ENCODE peak calls at places on chromosomes 7 and 10, in nine cellular contexts. One of them, this sample, is unnamed. For H3K4me1, the result is how much of the 10 kb centered on the place peaks cover.

GRCh38 chr7:82404094-82404493 is 39.5 kb downstream of the CACNA2D1 start:
- DNase-seq in endodermal cell: no peak
- DNase-seq in breast epithelium: no peak
- DNase-seq in HCT116: no peak
- DNase-seq in left ventricle myocardium inferior: no peak
- DNase-seq in transverse colon: no peak
- DNase-seq in Peyer's patch: no peak
- DNase-seq in hepatocyte: no peak
- DNase-seq in effector memory CD4-positive, alpha-beta T cell: no peak
- DNase-seq in this sample: no peak

GRCh38 chr10:79067241-79068202 is 1.2 kb upstream of the ZMIZ1 start:
- DNase-seq in endodermal cell: peak
- DNase-seq in breast epithelium: peak
- DNase-seq in HCT116: peak
- DNase-seq in left ventricle myocardium inferior: peak
- DNase-seq in transverse colon: peak
- DNase-seq in Peyer's patch: peak
- DNase-seq in hepatocyte: peak
- DNase-seq in effector memory CD4-positive, alpha-beta T cell: peak
- DNase-seq in this sample: peak

GRCh38 chr10:12237265-12238220 is 41.6 kb downstream of the CDC123 start:
- DNase-seq in endodermal cell: no peak
- DNase-seq in breast epithelium: no peak
- DNase-seq in HCT116: no peak
- DNase-seq in left ventricle myocardium inferior: no peak
- DNase-seq in transverse colon: no peak
- DNase-seq in Peyer's patch: no peak
- DNase-seq in hepatocyte: no peak
- DNase-seq in effector memory CD4-positive, alpha-beta T cell: no peak
- DNase-seq in this sample: no peak

GRCh38 chr7:81608748-81609382 is 161.0 kb downstream of the HGF start:
- DNase-seq in endodermal cell: no peak
- DNase-seq in breast epithelium: no peak
- DNase-seq in HCT116: no peak
- DNase-seq in left ventricle myocardium inferior: no peak
- DNase-seq in transverse colon: no peak
- DNase-seq in Peyer's patch: no peak
- DNase-seq in hepatocyte: no peak
- DNase-seq in effector memory CD4-positive, alpha-beta T cell: no peak
- DNase-seq in this sample: no peak

GRCh38 chr7:123057926-123058325 is 62.4 kb upstream of the TAS2R16 start:
- DNase-seq in endodermal cell: no peak
- DNase-seq in breast epithelium: no peak
- DNase-seq in HCT116: no peak
- DNase-seq in left ventricle myocardium inferior: no peak
- DNase-seq in transverse colon: no peak
- DNase-seq in Peyer's patch: no peak
- DNase-seq in hepatocyte: no peak
- DNase-seq in effector memory CD4-positive, alpha-beta T cell: no peak
- DNase-seq in this sample: no peak

GRCh38 chr7:37196631-37197030 is 252.0 kb downstream of the ELMO1 start:
- DNase-seq in endodermal cell: no peak
- DNase-seq in breast epithelium: no peak
- DNase-seq in HCT116: no peak
- DNase-seq in left ventricle myocardium inferior: no peak
- DNase-seq in transverse colon: no peak
- DNase-seq in Peyer's patch: no peak
- DNase-seq in hepatocyte: no peak
- DNase-seq in effector memory CD4-positive, alpha-beta T cell: no peak
- DNase-seq in this sample: no peak

GRCh38 chr7:19117081-19117869 is at the start of gene TWIST1:
- DNase-seq in endodermal cell: peak
- DNase-seq in breast epithelium: no peak
- DNase-seq in HCT116: no peak
- DNase-seq in left ventricle myocardium inferior: peak
- DNase-seq in transverse colon: no peak
- DNase-seq in Peyer's patch: no peak
- DNase-seq in hepatocyte: peak
- DNase-seq in effector memory CD4-positive, alpha-beta T cell: no peak
- DNase-seq in this sample: no peak

GRCh38 chr7:128902761-128903585 is 7.5 kb downstream of the KCP start:
- DNase-seq in endodermal cell: no peak
- DNase-seq in breast epithelium: peak
- DNase-seq in HCT116: no peak
- DNase-seq in left ventricle myocardium inferior: no peak
- DNase-seq in transverse colon: peak
- DNase-seq in Peyer's patch: peak
- DNase-seq in hepatocyte: no peak
- DNase-seq in effector memory CD4-positive, alpha-beta T cell: no peak
- DNase-seq in this sample: no peak

GRCh38 chr10:63213489-63213888 is 80.4 kb downstream of the NRBF2 start:
- DNase-seq in endodermal cell: no peak
- DNase-seq in breast epithelium: no peak
- DNase-seq in HCT116: no peak
- DNase-seq in left ventricle myocardium inferior: no peak
- DNase-seq in transverse colon: no peak
- DNase-seq in Peyer's patch: no peak
- DNase-seq in hepatocyte: no peak
- DNase-seq in effector memory CD4-positive, alpha-beta T cell: no peak
- DNase-seq in this sample: no peak

GRCh38 chr10:75291800-75292199 is 56.0 kb upstream of the COMTD1 start:
- DNase-seq in endodermal cell: no peak
- DNase-seq in breast epithelium: no peak
- DNase-seq in HCT116: no peak
- DNase-seq in left ventricle myocardium inferior: no peak
- DNase-seq in transverse colon: no peak
- DNase-seq in Peyer's patch: no peak
- DNase-seq in hepatocyte: no peak
- DNase-seq in effector memory CD4-positive, alpha-beta T cell: no peak
- DNase-seq in this sample: no peak

GRCh38 chr10:36725581-36726520 is 399.5 kb upstream of the ANKRD30A start:
- DNase-seq in endodermal cell: peak
- DNase-seq in breast epithelium: no peak
- DNase-seq in HCT116: no peak
- DNase-seq in left ventricle myocardium inferior: no peak
- DNase-seq in transverse colon: no peak
- DNase-seq in Peyer's patch: no peak
- DNase-seq in hepatocyte: peak
- DNase-seq in effector memory CD4-positive, alpha-beta T cell: no peak
- DNase-seq in this sample: no peak

GRCh38 chr7:137933270-137934017 is 68.4 kb downstream of the CREB3L2 start:
- DNase-seq in endodermal cell: no peak
- DNase-seq in breast epithelium: no peak
- DNase-seq in HCT116: no peak
- DNase-seq in left ventricle myocardium inferior: no peak
- DNase-seq in transverse colon: no peak
- DNase-seq in Peyer's patch: no peak
- DNase-seq in hepatocyte: no peak
- DNase-seq in effector memory CD4-positive, alpha-beta T cell: no peak
- DNase-seq in this sample: no peak

GRCh38 chr7:158662610-158663427 is 41.8 kb downstream of the NCAPG2 start:
- DNase-seq in endodermal cell: no peak
- DNase-seq in breast epithelium: no peak
- DNase-seq in HCT116: no peak
- DNase-seq in left ventricle myocardium inferior: peak
- DNase-seq in transverse colon: no peak
- DNase-seq in Peyer's patch: no peak
- DNase-seq in hepatocyte: no peak
- DNase-seq in effector memory CD4-positive, alpha-beta T cell: no peak
- DNase-seq in this sample: no peak

GRCh38 chr7:4205828-4206227 is 476.3 kb upstream of the FOXK1 start:
- DNase-seq in endodermal cell: no peak
- DNase-seq in breast epithelium: no peak
- DNase-seq in HCT116: no peak
- DNase-seq in left ventricle myocardium inferior: no peak
- DNase-seq in transverse colon: no peak
- DNase-seq in Peyer's patch: no peak
- DNase-seq in hepatocyte: no peak
- DNase-seq in effector memory CD4-positive, alpha-beta T cell: no peak
- DNase-seq in this sample: no peak

GRCh38 chr7:139842414-139843210 is 13.5 kb downstream of the TBXAS1 start:
- DNase-seq in endodermal cell: no peak
- DNase-seq in breast epithelium: no peak
- DNase-seq in HCT116: no peak
- DNase-seq in left ventricle myocardium inferior: no peak
- DNase-seq in transverse colon: no peak
- DNase-seq in Peyer's patch: no peak
- DNase-seq in hepatocyte: no peak
- DNase-seq in effector memory CD4-positive, alpha-beta T cell: no peak
- DNase-seq in this sample: no peak

GRCh38 chr10:111083222-111084095 is 6.6 kb downstream of the ADRA2A start:
- DNase-seq in endodermal cell: peak
- DNase-seq in breast epithelium: no peak
- DNase-seq in HCT116: no peak
- DNase-seq in left ventricle myocardium inferior: no peak
- DNase-seq in transverse colon: no peak
- DNase-seq in Peyer's patch: peak
- DNase-seq in hepatocyte: no peak
- DNase-seq in effector memory CD4-positive, alpha-beta T cell: no peak
- DNase-seq in this sample: no peak

GRCh38 chr7:143358626-143359025 is 3.9 kb downstream of the FAM131B start:
- DNase-seq in endodermal cell: no peak
- DNase-seq in breast epithelium: no peak
- DNase-seq in HCT116: no peak
- DNase-seq in left ventricle myocardium inferior: no peak
- DNase-seq in transverse colon: no peak
- DNase-seq in Peyer's patch: peak
- DNase-seq in hepatocyte: no peak
- DNase-seq in effector memory CD4-positive, alpha-beta T cell: no peak
- DNase-seq in this sample: no peak

GRCh38 chr7:43456200-43456599 is 126.7 kb upstream of the STK17A start:
- DNase-seq in endodermal cell: no peak
- DNase-seq in breast epithelium: no peak
- DNase-seq in HCT116: no peak
- DNase-seq in left ventricle myocardium inferior: no peak
- DNase-seq in transverse colon: no peak
- DNase-seq in Peyer's patch: no peak
- DNase-seq in hepatocyte: no peak
- DNase-seq in effector memory CD4-positive, alpha-beta T cell: no peak
- DNase-seq in this sample: no peak

GRCh38 chr10:10207538-10207937 is 810.1 kb upstream of the CELF2 start:
- DNase-seq in endodermal cell: no peak
- DNase-seq in breast epithelium: no peak
- DNase-seq in HCT116: no peak
- DNase-seq in left ventricle myocardium inferior: no peak
- DNase-seq in transverse colon: no peak
- DNase-seq in Peyer's patch: no peak
- DNase-seq in hepatocyte: no peak
- DNase-seq in effector memory CD4-positive, alpha-beta T cell: no peak
- DNase-seq in this sample: no peak

GRCh38 chr10:10209152-10209551 is 808.5 kb upstream of the CELF2 start:
- DNase-seq in endodermal cell: no peak
- DNase-seq in breast epithelium: no peak
- DNase-seq in HCT116: no peak
- DNase-seq in left ventricle myocardium inferior: peak
- DNase-seq in transverse colon: no peak
- DNase-seq in Peyer's patch: peak
- DNase-seq in hepatocyte: peak
- DNase-seq in effector memory CD4-positive, alpha-beta T cell: no peak
- DNase-seq in this sample: no peak

GRCh38 chr10:10211409-10211808 is 806.3 kb upstream of the CELF2 start:
- DNase-seq in endodermal cell: no peak
- DNase-seq in breast epithelium: no peak
- DNase-seq in HCT116: no peak
- DNase-seq in left ventricle myocardium inferior: no peak
- DNase-seq in transverse colon: no peak
- DNase-seq in Peyer's patch: no peak
- DNase-seq in hepatocyte: no peak
- DNase-seq in effector memory CD4-positive, alpha-beta T cell: no peak
- DNase-seq in this sample: no peak

GRCh38 chr10:10204415-10204814 is 813.3 kb upstream of the CELF2 start:
- DNase-seq in endodermal cell: no peak
- DNase-seq in breast epithelium: no peak
- DNase-seq in HCT116: no peak
- DNase-seq in left ventricle myocardium inferior: no peak
- DNase-seq in transverse colon: no peak
- DNase-seq in Peyer's patch: no peak
- DNase-seq in hepatocyte: no peak
- DNase-seq in effector memory CD4-positive, alpha-beta T cell: no peak
- DNase-seq in this sample: no peak

GRCh38 chr10:10208156-10208555 is 809.5 kb upstream of the CELF2 start:
- DNase-seq in endodermal cell: no peak
- DNase-seq in breast epithelium: no peak
- DNase-seq in HCT116: no peak
- DNase-seq in left ventricle myocardium inferior: no peak
- DNase-seq in transverse colon: no peak
- DNase-seq in Peyer's patch: no peak
- DNase-seq in hepatocyte: no peak
- DNase-seq in effector memory CD4-positive, alpha-beta T cell: no peak
- DNase-seq in this sample: no peak
- H3K27ac ChIP-seq in endodermal cell: no peak
- H3K27ac ChIP-seq in breast epithelium: no peak
- H3K27ac ChIP-seq in HCT116: no peak
- H3K27ac ChIP-seq in left ventricle myocardium inferior: no peak
- H3K27ac ChIP-seq in transverse colon: no peak
- H3K27ac ChIP-seq in Peyer's patch: no peak
- H3K27ac ChIP-seq in hepatocyte: no peak
- H3K27ac ChIP-seq in effector memory CD4-positive, alpha-beta T cell: no peak
- H3K27ac ChIP-seq in this sample: no peak

GRCh38 chr7:1296727-1297475 is 64.2 kb downstream of the UNCX start:
- DNase-seq in endodermal cell: peak
- DNase-seq in breast epithelium: no peak
- DNase-seq in HCT116: no peak
- DNase-seq in left ventricle myocardium inferior: no peak
- DNase-seq in transverse colon: no peak
- DNase-seq in Peyer's patch: no peak
- DNase-seq in hepatocyte: no peak
- DNase-seq in effector memory CD4-positive, alpha-beta T cell: no peak
- DNase-seq in this sample: no peak
- H3K4me3 ChIP-seq in endodermal cell: no peak
- H3K4me3 ChIP-seq in breast epithelium: no peak
- H3K4me3 ChIP-seq in HCT116: no peak
- H3K4me3 ChIP-seq in left ventricle myocardium inferior: no peak
- H3K4me3 ChIP-seq in transverse colon: no peak
- H3K4me3 ChIP-seq in Peyer's patch: no peak
- H3K4me3 ChIP-seq in hepatocyte: no peak
- H3K4me3 ChIP-seq in effector memory CD4-positive, alpha-beta T cell: no peak
- H3K4me3 ChIP-seq in this sample: no peak

DNA sequence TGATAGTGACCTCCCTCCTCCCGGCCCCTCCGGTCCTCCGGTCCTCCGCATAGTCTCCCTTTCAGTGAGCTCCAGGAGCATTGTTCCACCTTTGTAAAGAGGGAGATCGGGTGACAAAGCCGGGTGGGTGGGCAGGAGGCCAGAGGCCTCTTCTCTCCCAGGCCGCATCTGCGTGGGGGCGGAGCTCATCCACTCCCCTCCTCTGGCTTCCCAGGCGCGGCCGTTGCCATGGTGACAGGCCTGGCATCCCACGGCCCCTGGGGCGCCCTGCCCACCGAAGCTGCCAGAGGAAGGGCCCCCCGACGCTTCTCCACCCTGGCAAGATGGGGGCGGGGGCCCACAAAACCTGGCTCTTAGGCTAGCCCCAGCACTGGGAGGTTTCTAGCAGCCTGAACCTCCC is 4.4 kb upstream of the FZD9 start:
- DNase-seq in endodermal cell: peak
- DNase-seq in breast epithelium: no peak
- DNase-seq in HCT116: no peak
- DNase-seq in left ventricle myocardium inferior: no peak
- DNase-seq in transverse colon: no peak
- DNase-seq in Peyer's patch: no peak
- DNase-seq in hepatocyte: peak
- DNase-seq in effector memory CD4-positive, alpha-beta T cell: no peak
- DNase-seq in this sample: no peak
- H3K4me1 ChIP-seq in endodermal cell: under half
- H3K4me1 ChIP-seq in breast epithelium: under half
- H3K4me1 ChIP-seq in HCT116: under half
- H3K4me1 ChIP-seq in left ventricle myocardium inferior: under half
- H3K4me1 ChIP-seq in transverse colon: under half
- H3K4me1 ChIP-seq in Peyer's patch: under half
- H3K4me1 ChIP-seq in hepatocyte: under half
- H3K4me1 ChIP-seq in effector memory CD4-positive, alpha-beta T cell: under half
- H3K4me1 ChIP-seq in this sample: under half

GRCh38 chr7:27642271-27642670 is 20.4 kb downstream of the HIBADH start:
- DNase-seq in endodermal cell: no peak
- DNase-seq in breast epithelium: no peak
- DNase-seq in HCT116: no peak
- DNase-seq in left ventricle myocardium inferior: no peak
- DNase-seq in transverse colon: no peak
- DNase-seq in Peyer's patch: no peak
- DNase-seq in hepatocyte: no peak
- DNase-seq in effector memory CD4-positive, alpha-beta T cell: no peak
- DNase-seq in this sample: no peak
- H3K27ac ChIP-seq in endodermal cell: no peak
- H3K27ac ChIP-seq in breast epithelium: no peak
- H3K27ac ChIP-seq in HCT116: no peak
- H3K27ac ChIP-seq in left ventricle myocardium inferior: peak
- H3K27ac ChIP-seq in transverse colon: no peak
- H3K27ac ChIP-seq in Peyer's patch: no peak
- H3K27ac ChIP-seq in hepatocyte: no peak
- H3K27ac ChIP-seq in effector memory CD4-positive, alpha-beta T cell: no peak
- H3K27ac ChIP-seq in this sample: no peak